ENCODE peak calls at places on chromosome 18, in four cellular contexts. A is stomach; F is stimulated activated CD8-positive, alpha-beta memory T cell treated with anti-CD3 and anti-CD28 coated beads, Interleukin-15, amount 100 ng/mL, for 48 hours; C is effector memory CD8-positive, alpha-beta T cell. K is an unnamed sample.

GRCh38 chr18:45255142-45255890 is 360.0 kb upstream of the SLC14A2 start:
- DNase-seq in C (no peak), F (no peak), A (no peak), K (no peak)

GRCh38 chr18:25621144-25621543 is 269.2 kb upstream of the ZNF521 start:
- DNase-seq in A (no peak), F (no peak), C (no peak), K (no peak)

GRCh38 chr18:23585897-23586248 is 433 bp downstream of the NPC1 start:
- DNase-seq in C (no peak), A (no peak), F (no peak), K (no peak)

GRCh38 chr18:5285326-5285725 is 10.2 kb downstream of the ZBTB14 start:
- DNase-seq in A (no peak), C (no peak), F (no peak), K (no peak)

GRCh38 chr18:63031439-63031838 is 288.1 kb downstream of the BCL2 start:
- DNase-seq in C (no peak), F (no peak), A (no peak), K (no peak)

GRCh38 chr18:61975526-61976326 is 82.9 kb upstream of the RNF152 start:
- DNase-seq in F (peak), A (no peak), C (peak), K (peak)

GRCh38 chr18:44098551-44099098 is 582.1 kb upstream of the SETBP1 start:
- DNase-seq in F (no peak), C (no peak), A (no peak), K (no peak)

GRCh38 chr18:1092228-1092627 is 187.6 kb downstream of the ADCYAP1 start:
- DNase-seq in A (no peak), C (no peak), F (no peak), K (no peak)

GRCh38 chr18:48085781-48086487 is 155.5 kb upstream of the SMAD2 start:
- DNase-seq in F (no peak), C (no peak), A (no peak), K (no peak)

GRCh38 chr18:55552498-55553189 is 35.3 kb downstream of the TCF4 start:
- DNase-seq in C (no peak), F (no peak), A (no peak), K (no peak)

GRCh38 chr18:57942090-57942489 is 101.9 kb upstream of the NEDD4L start:
- DNase-seq in C (no peak), A (no peak), F (no peak), K (no peak)